ENCODE peak calls at places on chromosomes 4 and X, in four cellular contexts. Q, X, I and N are unnamed samples. For H3K9me3, the result is how much of the 10 kb centered on the place peaks cover.

GRCh38 chrX:29229802-29230201 is 642.6 kb downstream of the IL1RAPL1 start:
- DNase-seq in Q (no peak), X (no peak), I (no peak), N (no peak)

GRCh38 chr4:183362916-183363542 is 40.8 kb upstream of the CLDN24 start:
- DNase-seq in Q (no peak), X (no peak), I (no peak), N (no peak)

GRCh38 chr4:176340871-176341685 is 21.3 kb downstream of the SPCS3 start:
- DNase-seq in Q (no peak), X (no peak), I (no peak), N (no peak)

GRCh38 chr4:48967626-48968025 is 18.4 kb upstream of the CWH43 start:
- DNase-seq in Q (no peak), X (no peak), I (no peak), N (no peak)

GRCh38 chr4:158002203-158002602 is 170.6 kb downstream of the GASK1B start:
- DNase-seq in Q (no peak), X (no peak), I (no peak), N (no peak)

GRCh38 chrX:1598021-1598875 is 6.8 kb downstream of the AKAP17A start:
- DNase-seq in Q (no peak), X (peak), I (no peak), N (no peak)

GRCh38 chr4:174999407-174999806 is 81.2 kb downstream of the ADAM29 start:
- DNase-seq in Q (no peak), X (no peak), I (no peak), N (no peak)

GRCh38 chr4:16516796-16517413 is 290.6 kb upstream of the TAPT1 start:
- DNase-seq in Q (no peak), X (peak), I (no peak), N (no peak)

GRCh38 chr4:156336516-156336915 is 382.9 kb upstream of the CTSO start:
- DNase-seq in Q (no peak), X (no peak), I (no peak), N (no peak)

GRCh38 chr4:76087007-76087769 is 12.7 kb downstream of the ART3 start:
- DNase-seq in Q (no peak), X (peak), I (peak), N (no peak)

GRCh38 chr4:136680271-136680670 is 852.0 kb downstream of the PCDH18 start:
- DNase-seq in Q (no peak), X (no peak), I (no peak), N (no peak)

DNA sequence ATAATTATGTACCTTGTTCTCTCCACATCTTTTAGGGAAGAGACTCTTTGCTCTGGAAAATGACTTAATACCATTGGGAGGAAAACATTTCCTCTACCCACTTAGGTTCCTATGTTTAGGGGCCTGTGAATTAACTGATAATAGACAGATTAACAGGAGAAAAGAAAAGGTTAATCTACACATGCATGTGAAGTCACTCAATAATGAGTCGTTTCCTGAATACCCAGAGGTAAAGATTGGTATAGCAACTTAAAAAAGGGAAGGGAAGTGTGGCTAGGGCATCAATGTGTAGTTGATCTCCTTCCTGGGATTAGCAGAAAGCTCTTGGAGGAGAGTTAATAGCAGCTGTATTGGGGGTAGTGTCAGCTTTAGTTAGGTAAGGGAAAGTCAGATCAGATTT is 419.5 kb upstream of the ATOH1 start:
- DNase-seq in Q (no peak), X (no peak), I (no peak), N (no peak)
- TF ChIP-seq CTCF in Q (no peak), X (no peak), I (no peak), N (no peak)

GRCh38 chrX:76220856-76221255 is 48.0 kb downstream of the PBDC1 start:
- DNase-seq in Q (no peak), X (no peak), I (no peak), N (no peak)
- H3K9me3 ChIP-seq in Q (under half), X (under half), I (under half), N (under half)

DNA sequence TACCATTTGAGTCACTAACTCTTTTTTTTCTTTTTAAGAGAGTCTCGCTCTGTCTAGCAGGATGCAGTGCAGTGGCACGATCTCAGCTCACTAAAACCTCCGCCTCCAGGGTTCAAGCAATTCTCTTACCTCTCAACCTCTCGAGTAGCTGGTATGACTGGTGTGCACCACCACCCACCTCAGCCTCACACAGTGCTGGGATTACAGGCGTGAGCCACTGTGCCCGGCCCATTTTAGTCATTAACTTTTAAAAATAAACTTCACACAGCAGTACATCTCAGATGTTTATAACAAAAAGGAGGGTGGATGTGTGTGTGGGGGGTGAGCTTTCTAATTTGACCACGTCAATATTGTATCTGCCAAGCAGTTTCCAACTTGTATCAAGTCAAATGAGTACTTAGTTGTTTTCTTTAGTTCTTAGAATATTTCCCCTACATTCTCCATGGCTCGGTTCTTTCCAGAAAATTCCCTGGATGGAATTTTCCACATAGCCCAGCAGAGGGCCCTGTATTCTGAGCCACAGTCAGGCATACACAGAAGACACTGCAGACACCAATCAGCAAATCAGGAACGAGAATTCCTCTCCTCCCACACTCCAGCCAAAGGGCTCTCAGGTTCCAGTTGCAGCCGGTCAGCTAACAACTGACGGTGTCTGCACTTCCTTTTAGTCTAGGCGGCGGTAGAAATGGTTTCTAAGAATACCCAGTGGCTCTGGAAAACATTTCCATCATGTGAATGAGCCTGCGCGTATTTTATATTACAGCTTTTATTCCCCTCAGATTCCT is 20.1 kb upstream of the ARAF start:
- DNase-seq in Q (peak), X (peak), I (peak), N (peak)
- TF ChIP-seq CTCF in Q (no peak), X (peak), I (peak), N (no peak)

GRCh38 chrX:153420851-153421599 is 9.8 kb downstream of the ZFP92 start:
- DNase-seq in Q (no peak), X (no peak), I (no peak), N (no peak)
- H3K9me3 ChIP-seq in Q (under half), X (under half), I (under half), N (under half)